ENCODE peak calls at places on chromosomes 5 and 9, in nine cellular contexts. B is mesendoderm, H is astrocyte, E is neural progenitor cell, N is PC-9, O is GM23338, F is HCT116, W is H1, U is A549. I is an unnamed sample.

GRCh38 chr5:111439473-111440075 is 72.8 kb downstream of the STARD4 start:
- DNase-seq in H (peak), W (no peak), O (no peak), F (no peak), B (no peak), U (no peak), N (no peak), E (no peak), I (peak)

GRCh38 chr9:89549031-89549644 is 51.2 kb upstream of the SEMA4D start:
- DNase-seq in U (peak), O (peak), F (peak), E (peak), B (peak), W (peak), N (no peak), H (peak), I (peak)

GRCh38 chr9:127181315-127181580 is 58.8 kb upstream of the ANGPTL2 start:
- DNase-seq in F (no peak), H (no peak), O (no peak), U (no peak), B (no peak), E (no peak), N (no peak), W (no peak), I (no peak)

GRCh38 chr9:135093111-135093510 is 5.6 kb downstream of the OLFM1 start:
- DNase-seq in U (no peak), B (no peak), N (no peak), E (no peak), W (no peak), F (no peak), O (no peak), H (no peak), I (no peak)

GRCh38 chr9:87816041-87816440 is 66.6 kb upstream of the SPATA31E1 start:
- DNase-seq in F (no peak), N (no peak), U (no peak), H (no peak), E (no peak), O (no peak), B (no peak), W (no peak), I (peak)

GRCh38 chr5:151825445-151825844 is 53.7 kb downstream of the G3BP1 start:
- DNase-seq in U (peak), F (peak), H (peak), B (peak), N (peak), E (peak), O (peak), W (peak), I (peak)

GRCh38 chr5:34991486-34992238 is 56.1 kb downstream of the AGXT2 start:
- DNase-seq in O (no peak), F (no peak), U (no peak), W (no peak), B (no peak), H (peak), E (no peak), N (no peak), I (peak)

GRCh38 chr5:88806338-88806737 is 76.6 kb downstream of the MEF2C start:
- DNase-seq in W (no peak), N (no peak), H (no peak), O (no peak), F (no peak), E (no peak), U (no peak), B (no peak), I (no peak)

GRCh38 chr5:51242453-51242852 is 140.8 kb upstream of the ISL1 start:
- DNase-seq in N (no peak), B (no peak), W (no peak), F (no peak), H (no peak), E (no peak), O (no peak), U (no peak), I (peak)

GRCh38 chr9:126752881-126753670 is 51.8 kb upstream of the ZBTB43 start:
- DNase-seq in F (no peak), O (no peak), B (no peak), E (no peak), W (peak), U (no peak), N (no peak), H (no peak), I (no peak)

GRCh38 chr5:11564716-11565115 is 339.5 kb downstream of the CTNND2 start:
- DNase-seq in H (peak), W (no peak), F (no peak), O (no peak), U (no peak), B (no peak), E (peak), N (no peak), I (no peak)

GRCh38 chr9:109117856-109118801 is 1.6 kb downstream of the TMEM245 start:
- DNase-seq in E (peak), N (peak), H (peak), O (peak), W (no peak), B (no peak), U (peak), F (no peak), I (peak)

GRCh38 chr9:4955836-4956235 is 29.2 kb upstream of the JAK2 start:
- DNase-seq in F (no peak), O (no peak), B (no peak), E (no peak), U (peak), N (no peak), W (no peak), H (no peak), I (no peak)

GRCh38 chr5:135921388-135921787 is 25.7 kb upstream of the IL9 start:
- DNase-seq in O (no peak), E (no peak), W (no peak), F (no peak), H (no peak), N (peak), U (no peak), B (no peak), I (peak)

GRCh38 chr5:9324348-9325056 is 221.4 kb downstream of the SEMA5A start:
- DNase-seq in F (no peak), U (no peak), W (no peak), E (no peak), O (no peak), B (peak), H (peak), N (no peak), I (peak)

GRCh38 chr5:151730381-151730780 is 28.1 kb downstream of the ATOX1 start:
- DNase-seq in E (no peak), H (no peak), U (no peak), O (no peak), W (no peak), F (no peak), N (no peak), B (no peak), I (no peak)

GRCh38 chr5:78677777-78678668 is 29.5 kb upstream of the LHFPL2 start:
- DNase-seq in F (peak), H (peak), B (peak), N (peak), O (no peak), E (no peak), W (no peak), U (no peak), I (peak)

GRCh38 chr5:141617128-141617527 is 1.7 kb downstream of the DIAPH1 start:
- DNase-seq in U (no peak), O (no peak), W (no peak), H (no peak), E (no peak), B (no peak), F (no peak), N (no peak), I (peak)

GRCh38 chr9:70493046-70493445 is 78.6 kb upstream of the KLF9 start:
- DNase-seq in B (no peak), U (no peak), F (no peak), W (no peak), O (no peak), H (peak), E (no peak), N (no peak), I (no peak)

GRCh38 chr5:59285300-59286017 is 608.1 kb downstream of the PDE4D start:
- DNase-seq in O (no peak), W (no peak), N (no peak), H (no peak), B (no peak), U (no peak), F (no peak), E (no peak), I (no peak)

GRCh38 chr9:20351715-20352114 is 270.6 kb downstream of the MLLT3 start:
- DNase-seq in N (no peak), W (no peak), B (no peak), F (no peak), U (no peak), O (no peak), H (no peak), E (no peak), I (no peak)
- H3K4me2 ChIP-seq in N (no peak), W (no peak), B (no peak), F (no peak), U (no peak), O (no peak), H (no peak), E (no peak), I (no peak)

DNA sequence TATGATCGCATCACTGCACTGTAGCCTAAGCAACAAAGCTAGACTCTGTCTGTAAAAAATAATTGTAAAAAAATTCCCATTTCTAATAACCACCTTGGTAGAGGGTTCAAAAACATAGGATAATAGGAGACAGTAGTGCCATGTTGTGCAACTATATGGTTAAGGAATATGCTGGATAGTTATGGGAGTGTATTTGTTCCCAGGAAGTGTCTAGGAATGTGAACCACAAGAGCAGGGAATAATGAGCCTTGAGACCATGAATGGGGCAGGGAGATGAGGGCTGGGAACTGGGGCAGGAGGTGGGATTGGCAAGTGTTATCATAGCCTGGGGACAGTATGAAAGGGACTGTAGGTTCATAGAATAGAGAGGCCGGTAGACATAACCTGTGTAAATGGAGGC is 50.4 kb downstream of the RUSC2 start:
- DNase-seq in B (no peak), W (no peak), O (no peak), U (no peak), N (no peak), E (no peak), F (no peak), H (no peak), I (no peak)
- H3K4me3 ChIP-seq in B (no peak), W (no peak), O (no peak), U (no peak), N (no peak), E (no peak), F (no peak), H (no peak), I (no peak)

GRCh38 chr9:18138676-18139075 is 335.3 kb upstream of the ADAMTSL1 start:
- DNase-seq in N (no peak), F (no peak), B (no peak), H (no peak), W (no peak), U (no peak), E (no peak), O (no peak), I (no peak)
- H3K4me2 ChIP-seq in N (no peak), F (no peak), B (no peak), H (no peak), W (no peak), U (no peak), E (no peak), O (no peak), I (no peak)

GRCh38 chr5:33275391-33275790 is 165.4 kb upstream of the TARS1 start:
- DNase-seq in N (no peak), E (no peak), F (no peak), B (no peak), W (no peak), H (peak), O (no peak), U (no peak), I (peak)
- H3K4me3 ChIP-seq in N (no peak), E (no peak), F (no peak), B (no peak), W (no peak), H (no peak), O (no peak), U (no peak), I (no peak)

GRCh38 chr9:136297766-136298735 is 5.8 kb downstream of the CCDC187 start:
- DNase-seq in W (no peak), H (no peak), E (no peak), U (no peak), O (no peak), B (no peak), F (no peak), N (no peak), I (no peak)
- H3K4me2 ChIP-seq in W (no peak), H (no peak), E (no peak), U (no peak), O (no peak), B (no peak), F (no peak), N (peak), I (no peak)

DNA sequence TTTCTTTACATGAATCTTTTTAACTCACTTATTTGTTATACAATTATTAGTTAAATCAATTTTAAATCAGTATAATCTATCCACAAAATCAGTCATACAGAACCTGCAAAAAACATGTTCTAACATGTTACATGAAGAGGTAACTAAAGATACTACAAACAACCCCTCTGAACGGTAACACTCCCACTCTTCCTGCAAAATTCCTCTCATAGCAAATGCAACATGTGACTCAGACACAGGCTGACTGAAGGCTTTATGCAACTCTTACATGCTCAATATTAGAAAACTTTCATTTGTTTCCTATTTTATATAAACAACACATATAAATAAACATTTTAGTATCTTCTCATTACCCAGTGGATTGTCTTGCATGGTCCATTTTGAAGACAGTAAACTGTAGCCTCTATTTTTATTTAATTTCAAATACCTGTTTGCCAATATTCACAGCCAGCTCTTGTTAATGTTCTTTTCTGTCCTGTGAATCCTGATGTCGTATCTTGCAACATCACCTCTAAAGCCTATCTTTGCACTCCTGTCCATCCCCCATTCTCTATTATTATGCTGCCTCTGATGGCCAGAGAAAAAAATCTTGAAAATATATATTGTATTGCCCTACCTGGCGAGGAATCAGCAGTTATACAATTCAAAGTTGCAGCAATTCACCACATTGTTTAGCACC is 100.5 kb upstream of the CCDC152 start:
- DNase-seq in U (no peak), F (no peak), E (no peak), N (no peak), B (peak), W (no peak), O (no peak), H (no peak), I (peak)
- H3K4me3 ChIP-seq in U (peak), F (no peak), E (no peak), N (no peak), B (no peak), W (no peak), O (no peak), H (no peak), I (no peak)

I was measured in mesenchymal stem cell.